ENCODE peak calls at places on chromosomes 7 and 10, in four cellular contexts. O is H1, F is SK-N-SH, R is K562. P is an unnamed sample.

GRCh38 chr10:31353574-31353973 is 34.6 kb downstream of the ZEB1 start:
- DNase-seq in F (no peak), O (no peak), R (no peak), P (no peak)

GRCh38 chr10:78865518-78865835 is 203.3 kb upstream of the ZMIZ1 start:
- DNase-seq in O (no peak), F (no peak), R (no peak), P (no peak)

GRCh38 chr10:119020627-119020946 is 8.9 kb upstream of the NANOS1 start:
- DNase-seq in F (no peak), R (no peak), O (no peak), P (no peak)

GRCh38 chr7:134943785-134944400 is 42.4 kb upstream of the AGBL3 start:
- DNase-seq in O (no peak), F (peak), R (peak), P (no peak)

GRCh38 chr7:86814980-86815379 is 171.3 kb downstream of the GRM3 start:
- DNase-seq in O (no peak), R (peak), F (peak), P (peak)

GRCh38 chr7:17983238-17984088 is 43.2 kb upstream of the SNX13 start:
- DNase-seq in F (no peak), R (no peak), O (no peak), P (no peak)

GRCh38 chr7:156752371-156753297 is 112.1 kb downstream of the RNF32 start:
- DNase-seq in R (no peak), O (no peak), F (no peak), P (no peak)

GRCh38 chr10:89894051-89894450 is 192.7 kb downstream of the KIF20B start:
- DNase-seq in R (no peak), O (no peak), F (no peak), P (no peak)

GRCh38 chr10:125531470-125531869 is 151.5 kb downstream of the TEX36 start:
- DNase-seq in F (no peak), O (no peak), R (no peak), P (no peak)

GRCh38 chr7:151025924-151026671 is 1.8 kb upstream of the ATG9B start:
- DNase-seq in R (no peak), O (no peak), F (no peak), P (no peak)

GRCh38 chr10:16674147-16674703 is 143.0 kb downstream of the RSU1 start:
- DNase-seq in O (no peak), R (no peak), F (no peak), P (no peak)

GRCh38 chr10:6356280-6356793 is 153.6 kb downstream of the PFKFB3 start:
- DNase-seq in O (no peak), R (no peak), F (no peak), P (no peak)

GRCh38 chr10:118459642-118460193 is 117.6 kb upstream of the FAM204A start:
- DNase-seq in R (peak), F (peak), O (peak), P (peak)

GRCh38 chr7:50317221-50317678 is 12.7 kb downstream of the IKZF1 start:
- DNase-seq in F (no peak), O (no peak), R (no peak), P (no peak)

GRCh38 chr10:63027533-63027932 is 105.6 kb upstream of the NRBF2 start:
- DNase-seq in O (no peak), R (no peak), F (no peak), P (no peak)

GRCh38 chr10:132506711-132507466 is 30.7 kb upstream of the INPP5A start:
- DNase-seq in F (no peak), O (no peak), R (no peak), P (no peak)

GRCh38 chr10:47383254-47384147 is 592 bp downstream of the ZNF488 start:
- DNase-seq in R (no peak), O (peak), F (peak), P (peak)

GRCh38 chr7:18566829-18567228 is 71.3 kb downstream of the HDAC9 start:
- DNase-seq in F (no peak), O (no peak), R (no peak), P (no peak)

GRCh38 chr7:131692131-131692960 is 135.9 kb upstream of the PODXL start:
- DNase-seq in O (peak), F (peak), R (peak), P (peak)

GRCh38 chr10:31819393-31819820 is 109.2 kb downstream of the ARHGAP12 start:
- DNase-seq in F (no peak), R (peak), O (no peak), P (no peak)

GRCh38 chr7:105454921-105455320 is 66.2 kb upstream of the SRPK2 start:
- DNase-seq in O (no peak), R (no peak), F (no peak), P (no peak)

GRCh38 chr7:100169147-100169850 is 882 bp upstream of the GAL3ST4 start:
- DNase-seq in O (no peak), R (peak), F (peak), P (no peak)

GRCh38 chr7:47485640-47486435 is 96.1 kb downstream of the TNS3 start:
- DNase-seq in O (no peak), F (no peak), R (no peak), P (no peak)

GRCh38 chr7:5870311-5870710 is 10.3 kb upstream of the OCM start:
- DNase-seq in R (no peak), F (no peak), O (no peak), P (no peak)

DNA sequence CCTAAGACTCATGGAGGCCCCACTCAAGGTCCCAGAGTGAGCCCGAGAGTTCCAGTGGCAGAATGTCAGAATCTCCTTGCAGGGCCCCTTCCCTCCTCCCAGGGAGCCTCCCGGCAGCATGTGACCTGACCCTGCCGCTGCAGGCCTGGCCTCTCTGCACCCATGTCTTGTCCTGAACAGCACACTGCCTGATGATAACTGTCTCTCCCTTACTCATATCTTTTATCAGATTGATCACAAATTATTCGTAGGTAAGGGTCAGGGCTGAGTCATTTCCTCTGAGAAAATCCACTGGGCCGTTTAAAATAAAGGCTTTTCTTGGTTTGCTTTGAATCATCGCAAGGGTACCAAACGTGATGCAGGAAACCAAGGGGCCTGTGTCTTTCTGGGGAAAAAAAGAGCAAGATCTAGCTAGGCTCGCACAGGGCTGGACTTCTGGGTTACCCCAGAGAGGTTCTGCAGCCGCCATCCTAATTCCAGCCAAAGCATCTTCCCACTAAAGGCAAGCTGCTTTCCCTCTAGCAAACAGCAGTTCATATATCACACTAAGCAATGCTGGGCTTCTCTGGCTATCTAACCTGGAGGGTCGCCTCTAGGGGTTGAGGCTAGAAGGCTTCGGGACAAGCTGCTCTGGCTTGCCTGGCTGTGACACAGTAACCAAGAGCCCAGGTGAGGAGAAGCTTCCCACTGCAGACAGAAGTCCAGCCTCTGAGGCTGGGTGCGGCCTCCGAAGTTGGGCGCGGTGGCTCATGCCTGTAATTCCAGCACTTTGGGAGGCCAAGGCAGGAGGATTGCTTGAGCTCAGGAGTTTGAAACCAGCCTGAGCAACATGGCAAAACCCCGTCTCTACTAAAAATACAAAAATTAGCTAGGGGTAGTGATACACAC is 104.9 kb downstream of the SPDYE5 start:
- DNase-seq in O (no peak), R (peak), F (no peak), P (no peak)
- TF ChIP-seq USF2 in O (no peak), R (peak), F (no peak), P (no peak)

GRCh38 chr10:100510533-100511308 is 8.9 kb downstream of the SEC31B start:
- DNase-seq in F (no peak), R (no peak), O (no peak), P (no peak)
- TF ChIP-seq TEAD4 in F (no peak), R (no peak), O (no peak), P (no peak)

GRCh38 chr7:115010436-115010810 is 88.5 kb downstream of the MDFIC start:
- DNase-seq in O (no peak), R (no peak), F (no peak), P (no peak)

GRCh38 chr7:115008465-115009114 is 86.7 kb downstream of the MDFIC start:
- DNase-seq in O (no peak), R (no peak), F (no peak), P (no peak)

GRCh38 chr7:115009736-115010435 is 88.0 kb downstream of the MDFIC start:
- DNase-seq in O (no peak), F (no peak), R (no peak), P (no peak)

GRCh38 chr7:115007751-115008150 is 85.9 kb downstream of the MDFIC start:
- DNase-seq in R (no peak), F (no peak), O (no peak), P (no peak)

GRCh38 chr7:115009139-115009538 is 87.2 kb downstream of the MDFIC start:
- DNase-seq in O (no peak), R (no peak), F (no peak), P (no peak)
- TF ChIP-seq USF2 in O (no peak), R (no peak), F (no peak), P (no peak)

GRCh38 chr7:93055543-93056107 is 62.2 kb downstream of the SAMD9 start:
- DNase-seq in R (peak), F (peak), O (no peak), P (no peak)
- TF ChIP-seq TEAD4 in R (no peak), F (no peak), O (no peak), P (no peak)

GRCh38 chr7:2782565-2782964 is 61.5 kb downstream of the GNA12 start:
- DNase-seq in F (no peak), R (no peak), O (no peak), P (no peak)
- TF ChIP-seq USF2 in F (no peak), R (no peak), O (no peak), P (no peak)